ENCODE peak calls at places on chromosomes 6 and 20, in seven cellular contexts. One of them, this sample, is unnamed.

GRCh38 chr6:129006685-129007514 is 124.0 kb downstream of the LAMA2 start:
- DNase-seq in stomach: no peak
- DNase-seq in NCI-H187 treated with DMSO at 0.1 percent for 48 hours: no peak
- DNase-seq in mesendoderm: peak; percentile 47
- DNase-seq in C1 segment of cervical spinal cord: no peak
- DNase-seq in sigmoid colon: no peak
- DNase-seq in tibial artery: no peak
- DNase-seq in this sample: no peak

GRCh38 chr6:47238456-47238995 is 71.2 kb downstream of the TNFRSF21 start:
- DNase-seq in stomach: no peak
- DNase-seq in mesendoderm: peak; percentile 39
- DNase-seq in NCI-H187 treated with DMSO at 0.1 percent for 48 hours: no peak
- DNase-seq in tibial artery: no peak
- DNase-seq in C1 segment of cervical spinal cord: no peak
- DNase-seq in sigmoid colon: no peak
- DNase-seq in this sample: no peak

GRCh38 chr20:61560361-61560853 is 308.3 kb downstream of the CDH4 start:
- DNase-seq in sigmoid colon: no peak
- DNase-seq in stomach: no peak
- DNase-seq in NCI-H187 treated with DMSO at 0.1 percent for 48 hours: no peak
- DNase-seq in C1 segment of cervical spinal cord: no peak
- DNase-seq in mesendoderm: peak; percentile 77
- DNase-seq in tibial artery: no peak
- DNase-seq in this sample: no peak

GRCh38 chr6:108618623-108619152 is 58.0 kb downstream of the FOXO3 start:
- DNase-seq in C1 segment of cervical spinal cord: no peak
- DNase-seq in mesendoderm: no peak
- DNase-seq in tibial artery: no peak
- DNase-seq in sigmoid colon: no peak
- DNase-seq in stomach: no peak
- DNase-seq in NCI-H187 treated with DMSO at 0.1 percent for 48 hours: no peak
- DNase-seq in this sample: no peak

GRCh38 chr20:57769756-57770155 is 59.9 kb upstream of the PMEPA1 start:
- DNase-seq in mesendoderm: peak; percentile 63
- DNase-seq in NCI-H187 treated with DMSO at 0.1 percent for 48 hours: no peak
- DNase-seq in C1 segment of cervical spinal cord: no peak
- DNase-seq in tibial artery: peak; percentile 49
- DNase-seq in sigmoid colon: peak; percentile 4
- DNase-seq in stomach: no peak
- DNase-seq in this sample: no peak

GRCh38 chr6:83114164-83114563 is 46.7 kb downstream of the DOP1A start:
- DNase-seq in NCI-H187 treated with DMSO at 0.1 percent for 48 hours: no peak
- DNase-seq in mesendoderm: no peak
- DNase-seq in C1 segment of cervical spinal cord: no peak
- DNase-seq in sigmoid colon: no peak
- DNase-seq in stomach: no peak
- DNase-seq in tibial artery: no peak
- DNase-seq in this sample: no peak

GRCh38 chr6:145086197-145086596 is 649.1 kb downstream of the EPM2A start:
- DNase-seq in mesendoderm: peak; percentile 70
- DNase-seq in stomach: no peak
- DNase-seq in tibial artery: peak; percentile 64
- DNase-seq in sigmoid colon: no peak
- DNase-seq in NCI-H187 treated with DMSO at 0.1 percent for 48 hours: peak; percentile 32
- DNase-seq in C1 segment of cervical spinal cord: no peak
- DNase-seq in this sample: no peak

GRCh38 chr6:152905551-152906299 is 77.1 kb downstream of the FBXO5 start:
- DNase-seq in C1 segment of cervical spinal cord: no peak
- DNase-seq in stomach: no peak
- DNase-seq in mesendoderm: no peak
- DNase-seq in sigmoid colon: no peak
- DNase-seq in NCI-H187 treated with DMSO at 0.1 percent for 48 hours: no peak
- DNase-seq in tibial artery: no peak
- DNase-seq in this sample: no peak

GRCh38 chr6:47138046-47138445 is 95.9 kb upstream of the ADGRF1 start:
- DNase-seq in C1 segment of cervical spinal cord: no peak
- DNase-seq in stomach: no peak
- DNase-seq in sigmoid colon: no peak
- DNase-seq in mesendoderm: no peak
- DNase-seq in tibial artery: no peak
- DNase-seq in NCI-H187 treated with DMSO at 0.1 percent for 48 hours: no peak
- DNase-seq in this sample: no peak

GRCh38 chr20:4261333-4262284 is 246.3 kb upstream of the RNF24 start:
- DNase-seq in mesendoderm: no peak
- DNase-seq in C1 segment of cervical spinal cord: no peak
- DNase-seq in stomach: no peak
- DNase-seq in NCI-H187 treated with DMSO at 0.1 percent for 48 hours: no peak
- DNase-seq in sigmoid colon: no peak
- DNase-seq in tibial artery: no peak
- DNase-seq in this sample: no peak

GRCh38 chr6:137840252-137840651 is 26.8 kb upstream of the TNFAIP3 start:
- DNase-seq in mesendoderm: no peak
- DNase-seq in stomach: no peak
- DNase-seq in NCI-H187 treated with DMSO at 0.1 percent for 48 hours: no peak
- DNase-seq in sigmoid colon: no peak
- DNase-seq in C1 segment of cervical spinal cord: no peak
- DNase-seq in tibial artery: no peak
- DNase-seq in this sample: no peak

GRCh38 chr6:154127638-154128037 is 88.6 kb downstream of the OPRM1 start:
- DNase-seq in sigmoid colon: no peak
- DNase-seq in NCI-H187 treated with DMSO at 0.1 percent for 48 hours: no peak
- DNase-seq in mesendoderm: peak; percentile 57
- DNase-seq in tibial artery: no peak
- DNase-seq in stomach: no peak
- DNase-seq in C1 segment of cervical spinal cord: no peak
- DNase-seq in this sample: no peak

GRCh38 chr20:45347936-45348809 is at the start of gene SDC4:
- DNase-seq in tibial artery: peak; percentile 91
- DNase-seq in NCI-H187 treated with DMSO at 0.1 percent for 48 hours: no peak
- DNase-seq in C1 segment of cervical spinal cord: no peak
- DNase-seq in sigmoid colon: peak; percentile 91
- DNase-seq in stomach: peak; percentile 80
- DNase-seq in mesendoderm: peak; percentile 59
- DNase-seq in this sample: no peak

GRCh38 chr20:32007787-32008616 is 2.2 kb upstream of the CCM2L start:
- DNase-seq in stomach: no peak
- DNase-seq in sigmoid colon: no peak
- DNase-seq in tibial artery: no peak
- DNase-seq in NCI-H187 treated with DMSO at 0.1 percent for 48 hours: no peak
- DNase-seq in mesendoderm: peak; percentile 83
- DNase-seq in C1 segment of cervical spinal cord: no peak
- DNase-seq in this sample: peak; percentile 29

GRCh38 chr20:52269327-52269726 is 77.7 kb upstream of the ZFP64 start:
- DNase-seq in tibial artery: no peak
- DNase-seq in mesendoderm: no peak
- DNase-seq in sigmoid colon: no peak
- DNase-seq in stomach: no peak
- DNase-seq in C1 segment of cervical spinal cord: no peak
- DNase-seq in NCI-H187 treated with DMSO at 0.1 percent for 48 hours: no peak
- DNase-seq in this sample: peak; percentile 48

GRCh38 chr6:47567586-47567985 is 90.0 kb downstream of the CD2AP start:
- DNase-seq in sigmoid colon: no peak
- DNase-seq in mesendoderm: no peak
- DNase-seq in C1 segment of cervical spinal cord: no peak
- DNase-seq in NCI-H187 treated with DMSO at 0.1 percent for 48 hours: no peak
- DNase-seq in stomach: no peak
- DNase-seq in tibial artery: no peak
- DNase-seq in this sample: no peak

GRCh38 chr6:141472123-141472522 is 660.6 kb upstream of the GJE1 start:
- DNase-seq in mesendoderm: peak; percentile 35
- DNase-seq in C1 segment of cervical spinal cord: no peak
- DNase-seq in sigmoid colon: no peak
- DNase-seq in NCI-H187 treated with DMSO at 0.1 percent for 48 hours: no peak
- DNase-seq in tibial artery: no peak
- DNase-seq in stomach: no peak
- DNase-seq in this sample: no peak

GRCh38 chr6:93677297-93677965 is 258.1 kb upstream of the EPHA7 start:
- DNase-seq in stomach: no peak
- DNase-seq in mesendoderm: peak; percentile 4
- DNase-seq in sigmoid colon: no peak
- DNase-seq in tibial artery: no peak
- DNase-seq in NCI-H187 treated with DMSO at 0.1 percent for 48 hours: no peak
- DNase-seq in C1 segment of cervical spinal cord: no peak
- DNase-seq in this sample: no peak

GRCh38 chr20:34624628-34625027 is 52.3 kb downstream of the PIGU start:
- DNase-seq in C1 segment of cervical spinal cord: no peak
- DNase-seq in NCI-H187 treated with DMSO at 0.1 percent for 48 hours: no peak
- DNase-seq in tibial artery: no peak
- DNase-seq in stomach: no peak
- DNase-seq in mesendoderm: peak; percentile 28
- DNase-seq in sigmoid colon: no peak
- DNase-seq in this sample: no peak

GRCh38 chr20:3101737-3102574 is 17.4 kb upstream of the AVP start:
- DNase-seq in NCI-H187 treated with DMSO at 0.1 percent for 48 hours: no peak
- DNase-seq in mesendoderm: no peak
- DNase-seq in stomach: no peak
- DNase-seq in tibial artery: no peak
- DNase-seq in sigmoid colon: no peak
- DNase-seq in C1 segment of cervical spinal cord: no peak
- DNase-seq in this sample: no peak

GRCh38 chr6:133964052-133964451 is 11.0 kb downstream of the TBPL1 start:
- DNase-seq in stomach: no peak
- DNase-seq in NCI-H187 treated with DMSO at 0.1 percent for 48 hours: no peak
- DNase-seq in C1 segment of cervical spinal cord: no peak
- DNase-seq in tibial artery: no peak
- DNase-seq in mesendoderm: no peak
- DNase-seq in sigmoid colon: no peak
- DNase-seq in this sample: no peak

GRCh38 chr6:122800906-122801305 is 11.8 kb downstream of the SMPDL3A start:
- DNase-seq in sigmoid colon: no peak
- DNase-seq in stomach: no peak
- DNase-seq in C1 segment of cervical spinal cord: no peak
- DNase-seq in NCI-H187 treated with DMSO at 0.1 percent for 48 hours: no peak
- DNase-seq in mesendoderm: no peak
- DNase-seq in tibial artery: no peak
- DNase-seq in this sample: no peak

GRCh38 chr6:143784316-143784715 is 58.8 kb upstream of the LTV1 start:
- DNase-seq in stomach: no peak
- DNase-seq in C1 segment of cervical spinal cord: no peak
- DNase-seq in tibial artery: no peak
- DNase-seq in mesendoderm: no peak
- DNase-seq in NCI-H187 treated with DMSO at 0.1 percent for 48 hours: no peak
- DNase-seq in sigmoid colon: no peak
- DNase-seq in this sample: no peak

GRCh38 chr6:16064687-16065086 is 64.2 kb upstream of the MYLIP start:
- DNase-seq in C1 segment of cervical spinal cord: no peak
- DNase-seq in sigmoid colon: no peak
- DNase-seq in stomach: no peak
- DNase-seq in NCI-H187 treated with DMSO at 0.1 percent for 48 hours: peak; percentile 54
- DNase-seq in mesendoderm: peak; percentile 57
- DNase-seq in tibial artery: no peak
- DNase-seq in this sample: no peak

GRCh38 chr6:158686791-158687381 is 37.0 kb downstream of the SYTL3 start:
- DNase-seq in tibial artery: peak; percentile 50
- DNase-seq in sigmoid colon: no peak
- DNase-seq in NCI-H187 treated with DMSO at 0.1 percent for 48 hours: no peak
- DNase-seq in C1 segment of cervical spinal cord: no peak
- DNase-seq in mesendoderm: no peak
- DNase-seq in stomach: no peak
- DNase-seq in this sample: peak; percentile 91

GRCh38 chr6:150177260-150178246 is 34.7 kb downstream of the PPP1R14C start:
- DNase-seq in mesendoderm: peak; percentile 66
- DNase-seq in NCI-H187 treated with DMSO at 0.1 percent for 48 hours: no peak
- DNase-seq in tibial artery: no peak
- DNase-seq in sigmoid colon: no peak
- DNase-seq in C1 segment of cervical spinal cord: no peak
- DNase-seq in stomach: no peak
- DNase-seq in this sample: no peak

GRCh38 chr6:53300656-53301551 is 47.8 kb downstream of the ELOVL5 start:
- DNase-seq in stomach: no peak
- DNase-seq in mesendoderm: no peak
- DNase-seq in C1 segment of cervical spinal cord: peak; percentile 39
- DNase-seq in NCI-H187 treated with DMSO at 0.1 percent for 48 hours: no peak
- DNase-seq in tibial artery: no peak
- DNase-seq in sigmoid colon: no peak
- DNase-seq in this sample: no peak

GRCh38 chr6:116280161-116280959 is 630 bp upstream of the TSPYL1 start:
- DNase-seq in stomach: no peak
- DNase-seq in NCI-H187 treated with DMSO at 0.1 percent for 48 hours: no peak
- DNase-seq in tibial artery: no peak
- DNase-seq in C1 segment of cervical spinal cord: no peak
- DNase-seq in sigmoid colon: no peak
- DNase-seq in mesendoderm: peak; percentile 34
- DNase-seq in this sample: peak; percentile 29

This sample was measured in Kasumi-1.